ENCODE peak calls at places on chromosomes 3 and 15, in four cellular contexts. One of them, this sample, is unnamed.

GRCh38 chr15:84983711-84984110 is 2.1 kb downstream of the PDE8A start:
- DNase-seq in ACHN: no peak
- DNase-seq in midbrain: no peak
- DNase-seq in nephron progenitor cell: no peak
- DNase-seq in this sample: no peak

GRCh38 chr15:101528108-101528916 is 38.8 kb upstream of the PCSK6 start:
- DNase-seq in ACHN: peak; percentile 40
- DNase-seq in midbrain: no peak
- DNase-seq in nephron progenitor cell: no peak
- DNase-seq in this sample: no peak

GRCh38 chr3:122961146-122961545 is 66.4 kb downstream of the SEMA5B start:
- DNase-seq in ACHN: no peak
- DNase-seq in midbrain: no peak
- DNase-seq in nephron progenitor cell: no peak
- DNase-seq in this sample: no peak

GRCh38 chr3:169286214-169286613 is 377.3 kb downstream of the MECOM start:
- DNase-seq in ACHN: no peak
- DNase-seq in midbrain: no peak
- DNase-seq in nephron progenitor cell: no peak
- DNase-seq in this sample: no peak

GRCh38 chr15:41490355-41490754 is 3.3 kb upstream of the ITPKA start:
- DNase-seq in ACHN: peak; percentile 90
- DNase-seq in midbrain: no peak
- DNase-seq in nephron progenitor cell: no peak
- DNase-seq in this sample: peak; percentile 94

GRCh38 chr3:170144437-170144843 is 37.1 kb downstream of the PHC3 start:
- DNase-seq in ACHN: no peak
- DNase-seq in midbrain: no peak
- DNase-seq in nephron progenitor cell: no peak
- DNase-seq in this sample: no peak

GRCh38 chr3:126100688-126101301 is 16.9 kb upstream of the SLC41A3 start:
- DNase-seq in ACHN: no peak
- DNase-seq in midbrain: no peak
- DNase-seq in nephron progenitor cell: no peak
- DNase-seq in this sample: no peak

GRCh38 chr3:112149136-112149535 is 16.1 kb upstream of the GCSAM start:
- DNase-seq in ACHN: no peak
- DNase-seq in midbrain: no peak
- DNase-seq in nephron progenitor cell: no peak
- DNase-seq in this sample: peak; percentile 55

GRCh38 chr3:79040701-79041100 is 727.1 kb downstream of the ROBO1 start:
- DNase-seq in ACHN: no peak
- DNase-seq in midbrain: no peak
- DNase-seq in nephron progenitor cell: no peak
- DNase-seq in this sample: peak; percentile 26

GRCh38 chr15:90857883-90858443 is 10.4 kb upstream of the FURIN start:
- DNase-seq in ACHN: no peak
- DNase-seq in midbrain: no peak
- DNase-seq in nephron progenitor cell: no peak
- DNase-seq in this sample: no peak

GRCh38 chr3:152100491-152101086 is 168.1 kb upstream of the MBNL1 start:
- DNase-seq in ACHN: no peak
- DNase-seq in midbrain: no peak
- DNase-seq in nephron progenitor cell: no peak
- DNase-seq in this sample: no peak

GRCh38 chr15:24916305-24917009 is 38.3 kb upstream of the SNRPN start:
- DNase-seq in ACHN: no peak
- DNase-seq in midbrain: no peak
- DNase-seq in nephron progenitor cell: no peak
- DNase-seq in this sample: no peak